ENCODE peak calls at places on chromosome 4, in five cellular contexts. One of them, this sample, is unnamed.

GRCh38 chr4:7960790-7961655 is 21.4 kb upstream of the AFAP1 start:
- DNase-seq in GM23338: no peak
- DNase-seq in H1: no peak
- DNase-seq in K562: no peak
- DNase-seq in HepG2: no peak
- DNase-seq in this sample: peak; percentile 56

GRCh38 chr4:108433832-108434231 is 186.5 kb upstream of the RPL34 start:
- DNase-seq in GM23338: no peak
- DNase-seq in H1: no peak
- DNase-seq in K562: no peak
- DNase-seq in HepG2: no peak
- DNase-seq in this sample: no peak

GRCh38 chr4:86114563-86114962 is 245.3 kb downstream of the MAPK10 start:
- DNase-seq in GM23338: no peak
- DNase-seq in H1: no peak
- DNase-seq in K562: no peak
- DNase-seq in HepG2: no peak
- DNase-seq in this sample: no peak

GRCh38 chr4:113708250-113708649 is 53.3 kb downstream of the CAMK2D start:
- DNase-seq in GM23338: no peak
- DNase-seq in H1: no peak
- DNase-seq in K562: no peak
- DNase-seq in HepG2: no peak
- DNase-seq in this sample: no peak

GRCh38 chr4:81747242-81747930 is 275.7 kb upstream of the RASGEF1B start:
- DNase-seq in GM23338: no peak
- DNase-seq in H1: no peak
- DNase-seq in K562: peak; percentile 69
- DNase-seq in HepG2: no peak
- DNase-seq in this sample: no peak

GRCh38 chr4:156132196-156132595 is 178.5 kb upstream of the CTSO start:
- DNase-seq in GM23338: no peak
- DNase-seq in H1: no peak
- DNase-seq in K562: no peak
- DNase-seq in HepG2: no peak
- DNase-seq in this sample: no peak

GRCh38 chr4:25088342-25088952 is 57.7 kb upstream of the LGI2 start:
- DNase-seq in GM23338: peak; percentile 47
- DNase-seq in H1: no peak
- DNase-seq in K562: peak; percentile 72
- DNase-seq in HepG2: no peak
- DNase-seq in this sample: no peak

GRCh38 chr4:140427919-140428471 is 547 bp upstream of the CLGN start:
- DNase-seq in GM23338: peak; percentile 17
- DNase-seq in H1: no peak
- DNase-seq in K562: no peak
- DNase-seq in HepG2: peak; percentile 57
- DNase-seq in this sample: no peak

GRCh38 chr4:10606483-10607155 is 77.9 kb downstream of the CLNK start:
- DNase-seq in GM23338: no peak
- DNase-seq in H1: no peak
- DNase-seq in K562: no peak
- DNase-seq in HepG2: no peak
- DNase-seq in this sample: no peak

GRCh38 chr4:101419324-101420135 is 72.2 kb upstream of the PPP3CA start:
- DNase-seq in GM23338: peak; percentile 9
- DNase-seq in H1: no peak
- DNase-seq in K562: no peak
- DNase-seq in HepG2: no peak
- DNase-seq in this sample: peak; percentile 57

GRCh38 chr4:110631582-110632505 is 9.0 kb upstream of the PITX2 start:
- DNase-seq in GM23338: peak; percentile 93
- DNase-seq in H1: no peak
- DNase-seq in K562: peak; percentile 65
- DNase-seq in HepG2: peak; percentile 54
- DNase-seq in this sample: no peak

GRCh38 chr4:110630621-110631402 is 7.9 kb upstream of the PITX2 start:
- DNase-seq in GM23338: peak; percentile 66
- DNase-seq in H1: no peak
- DNase-seq in K562: no peak
- DNase-seq in HepG2: no peak
- DNase-seq in this sample: no peak

GRCh38 chr4:110628321-110629213 is 5.7 kb upstream of the PITX2 start:
- DNase-seq in GM23338: peak; percentile 54
- DNase-seq in H1: no peak
- DNase-seq in K562: no peak
- DNase-seq in HepG2: no peak
- DNase-seq in this sample: no peak

GRCh38 chr4:110629780-110630500 is 7.1 kb upstream of the PITX2 start:
- DNase-seq in GM23338: peak; percentile 21
- DNase-seq in H1: no peak
- DNase-seq in K562: no peak
- DNase-seq in HepG2: no peak
- DNase-seq in this sample: no peak

GRCh38 chr4:110629214-110629754 is 6.4 kb upstream of the PITX2 start:
- DNase-seq in GM23338: peak; percentile 61
- DNase-seq in H1: no peak
- DNase-seq in K562: no peak
- DNase-seq in HepG2: no peak
- DNase-seq in this sample: no peak
- TF ChIP-seq EZH2 in GM23338: no peak
- TF ChIP-seq EZH2 in H1: peak; percentile 93
- TF ChIP-seq EZH2 in K562: no peak
- TF ChIP-seq EZH2 in HepG2: no peak
- TF ChIP-seq EZH2 in this sample: no peak

DNA sequence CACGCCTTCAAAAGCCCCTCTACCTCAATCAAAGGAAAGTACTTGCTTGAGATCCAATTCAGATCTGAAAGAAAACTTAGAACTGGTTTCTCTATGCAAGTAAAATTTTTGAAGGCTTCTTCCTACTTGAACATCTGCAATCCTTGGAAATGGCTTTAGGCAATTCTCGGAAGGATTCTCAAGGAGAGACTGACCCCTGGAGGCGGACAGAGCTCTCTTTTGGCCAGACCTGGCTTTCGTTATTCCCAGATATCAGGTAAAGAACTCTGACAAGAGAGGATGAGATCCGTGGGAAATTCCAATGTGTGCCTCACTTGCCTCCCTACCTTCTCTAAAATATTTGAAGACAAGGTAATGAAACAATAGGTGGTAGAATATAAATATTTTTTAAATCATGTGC is 670.3 kb upstream of the FAM241A start:
- DNase-seq in GM23338: peak; percentile 85
- DNase-seq in H1: peak; percentile 38
- DNase-seq in K562: no peak
- DNase-seq in HepG2: peak; percentile 17
- DNase-seq in this sample: no peak
- TF ChIP-seq CREB1 in GM23338: no peak
- TF ChIP-seq CREB1 in H1: no peak
- TF ChIP-seq CREB1 in K562: no peak
- TF ChIP-seq CREB1 in HepG2: no peak
- TF ChIP-seq CREB1 in this sample: no peak

GRCh38 chr4:142845293-142846070 is 619 bp downstream of the INPP4B start:
- DNase-seq in GM23338: peak; percentile 63
- DNase-seq in H1: no peak
- DNase-seq in K562: no peak
- DNase-seq in HepG2: no peak
- DNase-seq in this sample: no peak
- TF ChIP-seq EZH2 in GM23338: peak; percentile 28
- TF ChIP-seq EZH2 in H1: peak; percentile 66
- TF ChIP-seq EZH2 in K562: no peak
- TF ChIP-seq EZH2 in HepG2: no peak
- TF ChIP-seq EZH2 in this sample: no peak

GRCh38 chr4:159400782-159401712 is 298.2 kb downstream of the RAPGEF2 start:
- DNase-seq in GM23338: no peak
- DNase-seq in H1: no peak
- DNase-seq in K562: no peak
- DNase-seq in HepG2: no peak
- DNase-seq in this sample: no peak
- TF ChIP-seq CREB1 in GM23338: no peak
- TF ChIP-seq CREB1 in H1: no peak
- TF ChIP-seq CREB1 in K562: no peak
- TF ChIP-seq CREB1 in HepG2: no peak
- TF ChIP-seq CREB1 in this sample: no peak

GRCh38 chr4:99762728-99763127 is 53.9 kb upstream of the DAPP1 start:
- DNase-seq in GM23338: no peak
- DNase-seq in H1: no peak
- DNase-seq in K562: no peak
- DNase-seq in HepG2: no peak
- DNase-seq in this sample: no peak
- TF ChIP-seq EZH2 in GM23338: no peak
- TF ChIP-seq EZH2 in H1: no peak
- TF ChIP-seq EZH2 in K562: no peak
- TF ChIP-seq EZH2 in HepG2: no peak
- TF ChIP-seq EZH2 in this sample: no peak

DNA sequence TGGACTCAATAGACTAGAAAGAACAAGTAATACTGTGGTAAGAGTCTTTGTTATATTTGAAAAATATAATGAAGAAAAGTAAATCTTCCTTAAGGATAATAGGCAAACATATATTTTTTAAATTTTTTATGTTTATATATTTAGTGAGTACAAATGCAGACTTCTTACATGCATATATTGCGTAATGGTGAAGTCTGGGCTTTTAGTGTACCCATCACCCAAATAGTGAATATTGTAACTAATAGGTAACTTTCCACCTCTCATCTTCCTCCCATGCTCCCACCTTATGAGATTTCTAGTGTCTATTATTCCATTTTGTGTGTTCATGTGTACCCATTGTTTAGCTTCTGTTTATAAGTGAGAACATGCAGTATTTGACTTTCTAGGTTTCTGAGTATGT is 711.2 kb upstream of the NDST4 start:
- DNase-seq in GM23338: no peak
- DNase-seq in H1: no peak
- DNase-seq in K562: no peak
- DNase-seq in HepG2: no peak
- DNase-seq in this sample: no peak
- TF ChIP-seq CREB1 in GM23338: no peak
- TF ChIP-seq CREB1 in H1: no peak
- TF ChIP-seq CREB1 in K562: no peak
- TF ChIP-seq CREB1 in HepG2: no peak
- TF ChIP-seq CREB1 in this sample: no peak

GRCh38 chr4:41878991-41879491 is 56.2 kb upstream of the TMEM33 start:
- DNase-seq in GM23338: peak; percentile 76
- DNase-seq in H1: no peak
- DNase-seq in K562: no peak
- DNase-seq in HepG2: no peak
- DNase-seq in this sample: no peak
- TF ChIP-seq EZH2 in GM23338: no peak
- TF ChIP-seq EZH2 in H1: no peak
- TF ChIP-seq EZH2 in K562: no peak
- TF ChIP-seq EZH2 in HepG2: no peak
- TF ChIP-seq EZH2 in this sample: no peak

This sample was measured in GM12878.